ENCODE peak calls at places on chromosome 14, in five cellular contexts. Z, E, P, T and Y are unnamed samples.

GRCh38 chr14:99735189-99736135 is 51.4 kb downstream of the CYP46A1 start:
- DNase-seq in P (no peak), E (no peak), T (no peak), Z (no peak), Y (no peak)

GRCh38 chr14:30869525-30870150 is 4.7 kb upstream of the COCH start:
- DNase-seq in P (no peak), E (no peak), T (no peak), Z (no peak), Y (no peak)

GRCh38 chr14:98953544-98954346 is 318.3 kb downstream of the BCL11B start:
- DNase-seq in P (no peak), T (no peak), E (peak; percentile 86), Z (no peak), Y (no peak)

GRCh38 chr14:99156814-99157213 is 115.2 kb downstream of the BCL11B start:
- DNase-seq in T (no peak), P (no peak), E (no peak), Z (no peak), Y (no peak)

GRCh38 chr14:100375273-100375962 is 52.3 kb downstream of the SLC25A47 start:
- DNase-seq in P (peak; percentile 52), T (no peak), Z (no peak), E (peak; percentile 96), Y (peak; percentile 63)

GRCh38 chr14:93986972-93987371 is 10.1 kb upstream of the CCDC197 start:
- DNase-seq in P (no peak), Z (no peak), T (no peak), E (no peak), Y (no peak)

GRCh38 chr14:71658261-71658860 is 273.9 kb upstream of the RGS6 start:
- DNase-seq in E (peak; percentile 52), T (no peak), P (no peak), Z (no peak), Y (peak; percentile 27)

GRCh38 chr14:97377550-97377949 is 580.4 kb downstream of the VRK1 start:
- DNase-seq in T (no peak), E (no peak), P (no peak), Z (no peak), Y (no peak)

GRCh38 chr14:85824526-85824925 is 294.6 kb downstream of the FLRT2 start:
- DNase-seq in P (no peak), Z (peak; percentile 52), T (no peak), E (no peak), Y (no peak)

GRCh38 chr14:92507174-92507768 is 6.3 kb upstream of the RIN3 start:
- DNase-seq in P (peak; percentile 33), Z (no peak), T (peak; percentile 9), E (no peak), Y (peak; percentile 44)

GRCh38 chr14:100536721-100537700 is 50.2 kb downstream of the BEGAIN start:
- DNase-seq in Z (no peak), E (no peak), T (no peak), P (no peak), Y (no peak)

GRCh38 chr14:24430682-24431568 is 1.2 kb downstream of the KHNYN start:
- DNase-seq in P (no peak), T (peak; percentile 75), Z (peak; percentile 10), E (peak; percentile 80), Y (peak; percentile 63)

GRCh38 chr14:60249321-60250251 is 565 bp downstream of the PPM1A start:
- DNase-seq in E (peak; percentile 81), Z (peak; percentile 95), P (peak; percentile 22), T (peak; percentile 53), Y (peak; percentile 89)

GRCh38 chr14:59187802-59188460 is 536 bp upstream of the DAAM1 start:
- DNase-seq in P (no peak), Z (peak; percentile 77), T (peak; percentile 25), E (peak; percentile 50), Y (peak; percentile 81)

GRCh38 chr14:104436047-104436531 is 143.5 kb upstream of the C14orf180 start:
- DNase-seq in Z (no peak), T (no peak), P (no peak), E (peak; percentile 12), Y (no peak)

GRCh38 chr14:63647696-63648410 is 6.2 kb upstream of the WDR89 start:
- DNase-seq in E (no peak), P (no peak), T (no peak), Z (no peak), Y (no peak)

GRCh38 chr14:68715032-68715924 is 77.6 kb downstream of the ZFP36L1 start:
- DNase-seq in E (peak; percentile 54), Z (no peak), T (no peak), P (no peak), Y (no peak)

GRCh38 chr14:68712703-68713370 is 80.0 kb downstream of the ZFP36L1 start:
- DNase-seq in P (no peak), Z (no peak), T (no peak), E (no peak), Y (no peak)

GRCh38 chr14:68711551-68712437 is 81.1 kb downstream of the ZFP36L1 start:
- DNase-seq in E (no peak), T (no peak), P (no peak), Z (no peak), Y (no peak)

GRCh38 chr14:68716698-68717097 is 76.2 kb downstream of the ZFP36L1 start:
- DNase-seq in E (no peak), P (no peak), T (no peak), Z (no peak), Y (no peak)

DNA sequence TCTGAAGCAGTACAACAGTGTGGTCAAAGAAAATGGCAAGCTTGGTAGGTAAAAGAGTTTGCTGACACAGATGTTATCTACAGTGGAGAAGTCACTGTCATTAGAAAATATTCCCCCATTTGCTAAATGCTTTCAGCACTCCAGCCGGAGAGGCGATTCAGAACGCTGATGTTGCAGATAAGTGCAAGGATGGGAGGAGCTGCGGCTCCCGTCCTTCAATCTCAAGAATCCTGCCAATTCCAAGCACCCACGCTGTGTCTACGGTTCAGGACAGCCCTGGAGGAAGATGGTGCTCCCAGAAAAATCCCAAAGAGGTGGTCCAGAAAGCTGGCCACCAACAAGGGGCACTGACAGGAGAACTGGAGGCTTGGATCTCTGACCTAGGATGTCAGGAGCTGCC is 79.1 kb downstream of the ZFP36L1 start:
- DNase-seq in P (no peak), Z (no peak), T (no peak), E (no peak), Y (no peak)
- TF ChIP-seq EZH2phosphoT487 in P (no peak), Z (no peak), T (no peak), E (no peak), Y (no peak)

DNA sequence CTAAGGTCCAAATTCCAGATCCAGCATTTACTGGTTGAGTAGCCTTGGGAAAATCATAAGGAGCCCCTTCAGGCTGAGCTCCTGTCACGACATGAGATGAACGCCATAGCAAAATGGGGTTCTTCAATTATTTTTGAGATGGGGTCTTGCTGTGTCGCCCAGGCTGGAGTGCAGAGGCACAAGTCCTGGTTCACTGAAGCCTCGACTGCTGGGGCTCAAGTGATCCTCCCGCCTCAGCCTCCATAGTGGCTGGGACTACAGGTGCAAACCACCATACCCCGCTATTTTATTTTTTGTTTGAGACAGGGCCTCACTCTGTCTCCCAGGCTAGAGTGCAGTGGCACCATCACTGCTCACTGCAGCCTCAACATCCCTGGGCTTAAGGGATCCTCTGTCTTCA is 25.7 kb upstream of the GPR68 start:
- DNase-seq in P (no peak), E (no peak), T (no peak), Z (no peak), Y (no peak)
- H3K4me3 ChIP-seq in P (no peak overlapping the region), E (no peak overlapping the region), T (no peak overlapping the region), Z (no peak overlapping the region), Y (no peak overlapping the region)

GRCh38 chr14:103334644-103335603 is 887 bp downstream of the EIF5 start:
- DNase-seq in Z (peak; percentile 78), P (no peak), E (peak; percentile 92), T (peak; percentile 13), Y (peak; percentile 77)

GRCh38 chr14:103339561-103339960 is 5.5 kb downstream of the EIF5 start:
- DNase-seq in P (no peak), Z (no peak), T (no peak), E (no peak), Y (no peak)

GRCh38 chr14:103340480-103341212 is 6.6 kb downstream of the EIF5 start:
- DNase-seq in T (no peak), P (no peak), E (no peak), Z (no peak), Y (no peak)

GRCh38 chr14:103336191-103336590 is 2.2 kb downstream of the EIF5 start:
- DNase-seq in T (no peak), E (no peak), Z (no peak), P (no peak), Y (no peak)

GRCh38 chr14:103337794-103338193 is 3.8 kb downstream of the EIF5 start:
- DNase-seq in Z (no peak), P (no peak), E (no peak), T (no peak), Y (no peak)
- H4K20me1 ChIP-seq in Z (peaks cover 75% of the 10 kb centered on the region), P (peaks cover 38% of the 10 kb centered on the region), E (peaks cover 14% of the 10 kb centered on the region), T (no peaks in the 10 kb centered on the region), Y (peaks cover 43% of the 10 kb centered on the region)

DNA sequence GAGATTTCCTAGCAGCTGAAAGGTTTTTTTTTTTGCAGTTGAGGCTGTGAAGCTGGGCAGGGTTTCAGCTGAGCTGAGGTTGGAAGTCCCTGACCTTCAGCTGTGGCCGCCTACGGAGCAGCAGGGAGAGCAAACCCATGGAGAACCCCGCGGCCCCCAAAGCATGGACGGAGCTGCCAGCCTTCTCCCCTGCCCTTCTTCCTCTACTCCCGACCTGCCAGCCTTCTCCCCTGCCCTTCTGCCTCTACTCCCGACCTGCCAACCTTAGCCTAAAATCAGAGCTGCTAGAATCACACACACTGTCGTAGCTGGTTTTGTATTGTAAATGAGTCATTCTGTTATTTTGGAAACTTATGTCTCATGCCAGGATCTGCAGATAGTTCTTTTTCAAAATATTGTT is 74.6 kb downstream of the PPP2R5C start:
- DNase-seq in T (no peak), E (peak; percentile 77), Z (no peak), P (no peak), Y (no peak)
- TF ChIP-seq EZH2phosphoT487 in T (no peak), E (no peak), Z (no peak), P (no peak), Y (no peak)